ENCODE peak calls at places on chromosomes 2 and 18, in seven cellular contexts. One of them, this sample, is unnamed.

GRCh38 chr2:23164173-23164572 is 220.8 kb upstream of the KLHL29 start:
- DNase-seq in glutamatergic neuron: no peak
- DNase-seq in GM06990: no peak
- DNase-seq in MCF 10A: no peak
- DNase-seq in epithelial cell of esophagus: no peak
- DNase-seq in A549: no peak
- DNase-seq in heart right ventricle: no peak
- DNase-seq in this sample: no peak

GRCh38 chr18:46627136-46627535 is 29.9 kb downstream of the LOXHD1 start:
- DNase-seq in MCF 10A: peak
- DNase-seq in glutamatergic neuron: no peak
- DNase-seq in heart right ventricle: no peak
- DNase-seq in A549: no peak
- DNase-seq in epithelial cell of esophagus: no peak
- DNase-seq in GM06990: no peak
- DNase-seq in this sample: no peak

GRCh38 chr2:206305523-206306245 is 31.2 kb downstream of the ZDBF2 start:
- DNase-seq in A549: no peak
- DNase-seq in epithelial cell of esophagus: no peak
- DNase-seq in GM06990: peak
- DNase-seq in heart right ventricle: no peak
- DNase-seq in glutamatergic neuron: no peak
- DNase-seq in MCF 10A: no peak
- DNase-seq in this sample: no peak

GRCh38 chr2:183607995-183608394 is 483.8 kb downstream of the NUP35 start:
- DNase-seq in A549: no peak
- DNase-seq in glutamatergic neuron: no peak
- DNase-seq in GM06990: no peak
- DNase-seq in epithelial cell of esophagus: no peak
- DNase-seq in MCF 10A: no peak
- DNase-seq in heart right ventricle: no peak
- DNase-seq in this sample: no peak

GRCh38 chr2:168974370-168974769 is 56.8 kb downstream of the ABCB11 start:
- DNase-seq in epithelial cell of esophagus: no peak
- DNase-seq in MCF 10A: no peak
- DNase-seq in GM06990: no peak
- DNase-seq in heart right ventricle: no peak
- DNase-seq in glutamatergic neuron: no peak
- DNase-seq in A549: no peak
- DNase-seq in this sample: no peak

GRCh38 chr2:33532146-33532545 is 55.7 kb downstream of the RASGRP3 start:
- DNase-seq in glutamatergic neuron: no peak
- DNase-seq in epithelial cell of esophagus: no peak
- DNase-seq in A549: no peak
- DNase-seq in heart right ventricle: no peak
- DNase-seq in MCF 10A: no peak
- DNase-seq in GM06990: no peak
- DNase-seq in this sample: no peak

GRCh38 chr18:48036641-48037421 is 106.4 kb upstream of the SMAD2 start:
- DNase-seq in glutamatergic neuron: peak
- DNase-seq in GM06990: no peak
- DNase-seq in MCF 10A: no peak
- DNase-seq in heart right ventricle: no peak
- DNase-seq in A549: no peak
- DNase-seq in epithelial cell of esophagus: no peak
- DNase-seq in this sample: no peak

GRCh38 chr2:204191574-204191973 is 255.0 kb downstream of the ICOS start:
- DNase-seq in MCF 10A: no peak
- DNase-seq in A549: no peak
- DNase-seq in GM06990: no peak
- DNase-seq in epithelial cell of esophagus: no peak
- DNase-seq in glutamatergic neuron: no peak
- DNase-seq in heart right ventricle: no peak
- DNase-seq in this sample: no peak

GRCh38 chr2:160055726-160056108 is 6.7 kb downstream of the PLA2R1 start:
- DNase-seq in A549: no peak
- DNase-seq in epithelial cell of esophagus: peak
- DNase-seq in glutamatergic neuron: no peak
- DNase-seq in heart right ventricle: no peak
- DNase-seq in MCF 10A: no peak
- DNase-seq in GM06990: no peak
- DNase-seq in this sample: no peak

GRCh38 chr18:32980896-32981295 is 208.1 kb upstream of the KLHL14 start:
- DNase-seq in A549: no peak
- DNase-seq in glutamatergic neuron: no peak
- DNase-seq in GM06990: no peak
- DNase-seq in epithelial cell of esophagus: no peak
- DNase-seq in MCF 10A: no peak
- DNase-seq in heart right ventricle: no peak
- DNase-seq in this sample: no peak

GRCh38 chr2:231364961-231365810 is 30.3 kb upstream of the B3GNT7 start:
- DNase-seq in A549: peak
- DNase-seq in epithelial cell of esophagus: peak
- DNase-seq in glutamatergic neuron: peak
- DNase-seq in GM06990: no peak
- DNase-seq in heart right ventricle: no peak
- DNase-seq in MCF 10A: peak
- DNase-seq in this sample: no peak

GRCh38 chr18:23953984-23954383 is 60.6 kb upstream of the TTC39C start:
- DNase-seq in heart right ventricle: no peak
- DNase-seq in GM06990: no peak
- DNase-seq in MCF 10A: no peak
- DNase-seq in glutamatergic neuron: no peak
- DNase-seq in epithelial cell of esophagus: no peak
- DNase-seq in A549: no peak
- DNase-seq in this sample: no peak

GRCh38 chr18:23951206-23951605 is 63.3 kb upstream of the TTC39C start:
- DNase-seq in A549: no peak
- DNase-seq in epithelial cell of esophagus: no peak
- DNase-seq in glutamatergic neuron: no peak
- DNase-seq in heart right ventricle: no peak
- DNase-seq in MCF 10A: no peak
- DNase-seq in GM06990: no peak
- DNase-seq in this sample: no peak

GRCh38 chr18:23958036-23958435 is 56.5 kb upstream of the TTC39C start:
- DNase-seq in MCF 10A: no peak
- DNase-seq in glutamatergic neuron: no peak
- DNase-seq in heart right ventricle: peak
- DNase-seq in A549: no peak
- DNase-seq in epithelial cell of esophagus: no peak
- DNase-seq in GM06990: no peak
- DNase-seq in this sample: no peak

GRCh38 chr18:23950644-23951043 is 63.9 kb upstream of the TTC39C start:
- DNase-seq in epithelial cell of esophagus: no peak
- DNase-seq in glutamatergic neuron: no peak
- DNase-seq in A549: no peak
- DNase-seq in GM06990: no peak
- DNase-seq in MCF 10A: no peak
- DNase-seq in heart right ventricle: no peak
- DNase-seq in this sample: no peak

GRCh38 chr18:23956483-23956882 is 58.1 kb upstream of the TTC39C start:
- DNase-seq in A549: no peak
- DNase-seq in epithelial cell of esophagus: no peak
- DNase-seq in glutamatergic neuron: no peak
- DNase-seq in MCF 10A: no peak
- DNase-seq in GM06990: no peak
- DNase-seq in heart right ventricle: no peak
- DNase-seq in this sample: no peak
- TF ChIP-seq CTCF in A549: no peak
- TF ChIP-seq CTCF in epithelial cell of esophagus: peak
- TF ChIP-seq CTCF in glutamatergic neuron: no peak
- TF ChIP-seq CTCF in MCF 10A: no peak
- TF ChIP-seq CTCF in GM06990: no peak
- TF ChIP-seq CTCF in heart right ventricle: no peak
- TF ChIP-seq CTCF in this sample: no peak

GRCh38 chr18:3441290-3441689 is 8.7 kb upstream of the TGIF1 start:
- DNase-seq in heart right ventricle: peak
- DNase-seq in GM06990: no peak
- DNase-seq in epithelial cell of esophagus: no peak
- DNase-seq in A549: peak
- DNase-seq in glutamatergic neuron: no peak
- DNase-seq in MCF 10A: peak
- DNase-seq in this sample: no peak
- TF ChIP-seq CTCF in heart right ventricle: peak
- TF ChIP-seq CTCF in GM06990: no peak
- TF ChIP-seq CTCF in epithelial cell of esophagus: peak
- TF ChIP-seq CTCF in A549: peak
- TF ChIP-seq CTCF in glutamatergic neuron: no peak
- TF ChIP-seq CTCF in MCF 10A: no peak
- TF ChIP-seq CTCF in this sample: no peak

DNA sequence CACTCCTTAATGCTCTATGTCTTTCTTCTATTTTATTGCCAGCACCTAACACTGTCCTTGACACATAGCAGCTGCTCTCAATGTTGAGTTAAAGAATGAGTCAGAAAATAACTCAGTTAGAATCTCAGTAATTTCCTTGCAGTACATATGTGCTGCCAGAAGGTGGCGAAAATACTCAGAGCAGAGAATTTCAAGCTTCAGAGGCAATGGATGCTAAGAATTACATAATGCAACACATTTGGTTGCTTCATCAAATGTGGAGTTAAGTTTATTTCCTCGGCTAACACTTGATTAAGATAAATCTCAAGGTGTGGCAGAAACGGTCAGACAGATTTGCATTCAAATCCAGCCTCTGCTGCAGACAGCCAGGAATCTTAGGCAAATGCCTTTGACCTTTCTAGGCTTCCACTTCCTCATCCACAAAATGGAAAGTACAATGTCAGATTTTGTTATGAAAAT is 105.6 kb downstream of the VSNL1 start:
- DNase-seq in MCF 10A: peak
- DNase-seq in GM06990: peak
- DNase-seq in heart right ventricle: peak
- DNase-seq in A549: peak
- DNase-seq in epithelial cell of esophagus: peak
- DNase-seq in glutamatergic neuron: no peak
- DNase-seq in this sample: peak
- TF ChIP-seq CTCF in MCF 10A: peak
- TF ChIP-seq CTCF in GM06990: peak
- TF ChIP-seq CTCF in heart right ventricle: peak
- TF ChIP-seq CTCF in A549: peak
- TF ChIP-seq CTCF in epithelial cell of esophagus: peak
- TF ChIP-seq CTCF in glutamatergic neuron: peak
- TF ChIP-seq CTCF in this sample: peak

GRCh38 chr2:9201185-9201891 is 5.3 kb upstream of the ASAP2 start:
- DNase-seq in heart right ventricle: no peak
- DNase-seq in glutamatergic neuron: no peak
- DNase-seq in GM06990: no peak
- DNase-seq in MCF 10A: no peak
- DNase-seq in A549: no peak
- DNase-seq in epithelial cell of esophagus: peak
- DNase-seq in this sample: no peak

GRCh38 chr2:9196637-9197036 is 10.0 kb upstream of the ASAP2 start:
- DNase-seq in MCF 10A: no peak
- DNase-seq in glutamatergic neuron: no peak
- DNase-seq in heart right ventricle: no peak
- DNase-seq in A549: no peak
- DNase-seq in epithelial cell of esophagus: no peak
- DNase-seq in GM06990: no peak
- DNase-seq in this sample: no peak

GRCh38 chr2:9199716-9200633 is 6.6 kb upstream of the ASAP2 start:
- DNase-seq in MCF 10A: no peak
- DNase-seq in A549: no peak
- DNase-seq in epithelial cell of esophagus: no peak
- DNase-seq in GM06990: no peak
- DNase-seq in glutamatergic neuron: no peak
- DNase-seq in heart right ventricle: no peak
- DNase-seq in this sample: no peak

GRCh38 chr2:9200634-9201015 is 6.0 kb upstream of the ASAP2 start:
- DNase-seq in GM06990: no peak
- DNase-seq in glutamatergic neuron: peak
- DNase-seq in A549: no peak
- DNase-seq in heart right ventricle: no peak
- DNase-seq in epithelial cell of esophagus: no peak
- DNase-seq in MCF 10A: no peak
- DNase-seq in this sample: no peak

DNA sequence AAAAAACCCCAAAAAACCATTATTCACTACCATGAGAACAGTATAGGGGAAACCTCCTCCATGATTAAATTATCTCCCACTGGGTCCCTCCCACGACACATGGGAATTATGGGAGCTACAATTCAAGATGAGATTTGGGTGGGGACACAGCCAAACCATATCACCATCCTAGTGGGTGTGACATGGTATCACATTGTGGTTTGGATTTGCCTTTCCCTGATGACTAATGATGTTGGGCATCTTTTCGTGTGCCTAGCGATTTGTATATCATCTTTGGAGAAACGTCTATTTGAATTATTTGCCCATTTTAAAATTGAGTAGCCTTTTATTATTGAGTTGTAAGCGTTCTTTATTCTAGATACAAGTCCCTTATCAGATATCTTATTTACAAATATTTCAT is 8.7 kb upstream of the ASAP2 start:
- DNase-seq in heart right ventricle: no peak
- DNase-seq in glutamatergic neuron: no peak
- DNase-seq in A549: no peak
- DNase-seq in GM06990: no peak
- DNase-seq in epithelial cell of esophagus: no peak
- DNase-seq in MCF 10A: no peak
- DNase-seq in this sample: no peak
- TF ChIP-seq CTCF in heart right ventricle: no peak
- TF ChIP-seq CTCF in glutamatergic neuron: no peak
- TF ChIP-seq CTCF in A549: no peak
- TF ChIP-seq CTCF in GM06990: no peak
- TF ChIP-seq CTCF in epithelial cell of esophagus: no peak
- TF ChIP-seq CTCF in MCF 10A: no peak
- TF ChIP-seq CTCF in this sample: no peak

DNA sequence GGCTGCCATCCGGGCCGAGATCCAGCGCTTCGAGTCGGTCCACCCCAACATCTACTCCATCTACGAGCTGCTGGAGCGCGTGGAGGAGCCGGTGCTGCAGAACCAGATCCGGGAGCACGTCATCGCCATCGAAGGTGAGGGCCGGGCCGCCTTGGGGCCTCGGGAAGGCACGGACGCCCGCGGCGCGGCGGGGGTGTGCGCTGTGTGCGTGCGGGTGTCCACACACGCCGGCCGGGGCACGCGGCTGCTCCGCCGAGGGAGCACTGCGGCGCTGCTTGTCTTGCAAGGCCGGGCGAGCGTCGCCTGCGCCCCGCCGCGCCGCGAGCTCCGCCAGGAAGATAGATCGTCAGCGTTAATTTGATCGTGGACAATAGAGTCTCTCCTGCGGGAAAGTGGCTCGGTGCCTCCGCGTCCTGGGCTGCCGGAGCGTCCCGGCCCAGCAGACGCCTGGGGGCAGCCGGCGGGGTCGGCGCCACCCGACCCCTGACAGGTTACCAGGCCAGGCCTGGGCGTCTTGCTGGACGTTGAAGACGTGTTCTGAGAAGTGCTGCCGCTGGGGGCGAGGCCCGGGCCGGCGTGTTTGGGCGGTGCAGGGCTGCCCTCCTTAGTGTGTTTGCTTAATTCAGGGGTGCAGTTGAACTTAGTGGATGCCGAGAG is 1.0 kb downstream of the AGAP1 start:
- DNase-seq in heart right ventricle: peak
- DNase-seq in glutamatergic neuron: peak
- DNase-seq in epithelial cell of esophagus: peak
- DNase-seq in A549: peak
- DNase-seq in MCF 10A: peak
- DNase-seq in GM06990: peak
- DNase-seq in this sample: no peak
- TF ChIP-seq CTCF in heart right ventricle: no peak
- TF ChIP-seq CTCF in glutamatergic neuron: no peak
- TF ChIP-seq CTCF in epithelial cell of esophagus: no peak
- TF ChIP-seq CTCF in A549: peak
- TF ChIP-seq CTCF in MCF 10A: no peak
- TF ChIP-seq CTCF in GM06990: no peak
- TF ChIP-seq CTCF in this sample: no peak